ENCODE peak calls at places on chromosomes 3 and 15, in five cellular contexts. L is GM12878, Q is IMR-90, M is astrocyte, U is mammary epithelial cell. I is an unnamed sample.

GRCh38 chr15:89630974-89631901 is 24.0 kb downstream of the KIF7 start:
- DNase-seq in M (no peak), U (no peak), L (no peak), Q (no peak), I (no peak)

GRCh38 chr15:63050737-63051700 is 8.5 kb downstream of the TPM1 start:
- DNase-seq in L (no peak), Q (peak; percentile 88), M (peak; percentile 81), U (no peak), I (peak; percentile 90)

GRCh38 chr3:64213224-64213893 is 11.9 kb downstream of the PRICKLE2 start:
- DNase-seq in L (no peak), Q (no peak), U (no peak), M (no peak), I (no peak)

GRCh38 chr3:107201146-107201545 is 176.1 kb upstream of the CCDC54 start:
- DNase-seq in U (peak; percentile 44), M (no peak), L (no peak), Q (no peak), I (no peak)

GRCh38 chr3:44106761-44107160 is 134.9 kb upstream of the TOPAZ1 start:
- DNase-seq in Q (no peak), M (no peak), U (no peak), L (no peak), I (no peak)

GRCh38 chr3:14397531-14397930 is 4.9 kb upstream of the SLC6A6 start:
- DNase-seq in U (no peak), L (no peak), M (no peak), Q (no peak), I (no peak)

GRCh38 chr3:188956839-188957489 is 214.8 kb upstream of the TPRG1 start:
- DNase-seq in M (peak; percentile 42), Q (peak; percentile 78), U (peak; percentile 26), L (no peak), I (peak; percentile 61)

GRCh38 chr3:7307410-7307809 is 446.5 kb downstream of the GRM7 start:
- DNase-seq in Q (no peak), L (no peak), M (peak; percentile 87), U (peak; percentile 20), I (peak; percentile 93)

GRCh38 chr3:62261800-62262199 is 111.5 kb downstream of the FEZF2 start:
- DNase-seq in L (no peak), U (no peak), Q (no peak), M (no peak), I (no peak)

GRCh38 chr15:71780349-71780976 is 29.9 kb upstream of the NR2E3 start:
- DNase-seq in M (peak; percentile 33), L (peak; percentile 49), Q (peak; percentile 66), U (peak; percentile 23), I (peak; percentile 84)

GRCh38 chr15:44788748-44789147 is 52.4 kb downstream of the TRIM69 start:
- DNase-seq in M (peak; percentile 10), U (no peak), L (no peak), Q (no peak), I (peak; percentile 77)

GRCh38 chr3:72520690-72521308 is 327.4 kb downstream of the SHQ1 start:
- DNase-seq in L (no peak), M (peak; percentile 92), Q (peak; percentile 89), U (peak; percentile 86), I (no peak)

GRCh38 chr3:33636125-33636855 is 81.8 kb downstream of the CLASP2 start:
- DNase-seq in Q (peak; percentile 78), L (no peak), U (peak; percentile 37), M (peak; percentile 59), I (peak; percentile 70)

GRCh38 chr3:127134466-127134865 is 58.5 kb upstream of the PRR23E start:
- DNase-seq in Q (no peak), M (no peak), U (no peak), L (no peak), I (no peak)

GRCh38 chr15:57547243-57547755 is 44.4 kb upstream of the MYZAP start:
- DNase-seq in U (no peak), M (no peak), L (no peak), Q (no peak), I (no peak)

GRCh38 chr3:39757312-39757711 is 52.1 kb upstream of the MYRIP start:
- DNase-seq in Q (no peak), M (no peak), U (no peak), L (no peak), I (peak; percentile 85)

GRCh38 chr15:47337836-47338235 is 379.5 kb upstream of the SEMA6D start:
- DNase-seq in M (no peak), U (no peak), L (no peak), Q (no peak), I (no peak)

GRCh38 chr3:46711770-46712169 is 5.9 kb downstream of the PRSS50 start:
- DNase-seq in L (no peak), M (no peak), Q (no peak), U (no peak), I (no peak)

GRCh38 chr3:31250116-31250813 is 282.5 kb upstream of the STT3B start:
- DNase-seq in Q (peak; percentile 6), M (peak; percentile 6), U (peak; percentile 48), L (no peak), I (no peak)

GRCh38 chr3:31247850-31248618 is 284.7 kb upstream of the STT3B start:
- DNase-seq in Q (no peak), M (peak; percentile 22), U (peak; percentile 70), L (peak; percentile 77), I (no peak)

GRCh38 chr3:31251083-31251482 is 281.6 kb upstream of the STT3B start:
- DNase-seq in M (no peak), Q (no peak), U (no peak), L (no peak), I (no peak)

GRCh38 chr3:31248619-31248992 is 284.1 kb upstream of the STT3B start:
- DNase-seq in L (no peak), M (no peak), U (no peak), Q (no peak), I (no peak)

DNA sequence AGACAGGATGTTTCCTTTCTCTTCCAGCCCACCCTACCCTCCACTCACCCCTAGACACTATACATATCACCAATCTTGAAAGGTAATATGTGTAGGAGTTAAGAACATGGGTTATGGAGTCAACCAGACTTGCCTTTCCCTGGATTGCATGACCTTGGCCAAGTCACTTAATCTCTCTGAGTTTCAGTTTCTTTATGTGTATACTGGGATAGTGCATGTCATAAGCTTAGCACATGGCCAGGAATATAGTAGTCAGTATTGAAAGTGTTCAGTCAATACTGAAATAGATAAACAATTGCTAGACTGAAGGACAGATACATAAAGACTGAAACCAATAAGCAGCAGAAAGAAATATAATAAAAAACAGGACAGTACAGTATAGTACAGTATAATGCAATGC is 283.2 kb upstream of the STT3B start:
- DNase-seq in M (no peak), L (no peak), Q (no peak), U (no peak), I (no peak)
- H3K9ac ChIP-seq in M (no peak overlapping the region), L (no peak overlapping the region), Q (no peak overlapping the region), U (no peak overlapping the region), I (no peak overlapping the region)

GRCh38 chr3:12952322-12953200 is 111.2 kb upstream of the RPL32 start:
- DNase-seq in M (no peak), U (no peak), L (no peak), Q (no peak), I (no peak)

GRCh38 chr3:12955651-12956315 is 114.4 kb upstream of the RPL32 start:
- DNase-seq in M (no peak), Q (no peak), U (no peak), L (no peak), I (no peak)

GRCh38 chr3:12954891-12955650 is 113.7 kb upstream of the RPL32 start:
- DNase-seq in M (no peak), L (no peak), U (peak; percentile 12), Q (no peak), I (peak; percentile 55)

GRCh38 chr3:12954180-12954579 is 112.8 kb upstream of the RPL32 start:
- DNase-seq in L (no peak), Q (no peak), M (no peak), U (no peak), I (no peak)

DNA sequence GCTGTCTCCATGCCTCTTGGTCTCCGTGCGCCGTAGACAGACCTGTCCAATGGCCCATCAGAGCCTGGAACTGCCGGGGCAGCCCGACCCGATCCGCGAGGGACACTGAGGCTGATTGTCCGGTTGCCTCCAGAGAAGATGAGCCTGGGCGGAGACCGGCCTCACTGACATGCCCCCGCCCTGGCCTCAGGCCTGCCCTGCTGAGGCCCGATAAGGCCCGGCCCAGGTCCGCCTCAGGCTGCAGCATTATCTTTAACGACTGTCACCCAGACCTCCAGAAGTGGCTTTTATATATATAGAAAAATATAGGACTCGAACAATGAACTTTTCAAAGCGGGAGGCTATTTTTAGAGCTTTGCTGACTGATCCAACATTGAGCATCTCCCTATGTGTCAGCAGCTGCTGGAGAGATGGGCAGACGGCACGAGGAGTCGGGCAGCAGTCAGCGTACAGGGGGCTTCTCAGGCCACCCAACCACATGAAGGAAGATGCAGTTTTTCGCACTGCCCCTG is 111.9 kb upstream of the RPL32 start:
- DNase-seq in Q (no peak), U (no peak), M (no peak), L (no peak), I (no peak)
- H3K9ac ChIP-seq in Q (no peak overlapping the region), U (no peak overlapping the region), M (no peak overlapping the region), L (no peak overlapping the region), I (no peak overlapping the region)

GRCh38 chr15:41438206-41438605 is 21.3 kb downstream of the RTF1 start:
- DNase-seq in U (no peak), Q (peak; percentile 44), L (no peak), M (peak; percentile 37), I (no peak)
- H3K9ac ChIP-seq in U (no peak overlapping the region), Q (no peak overlapping the region), L (no peak overlapping the region), M (peak overlapping the region; percentile 32), I (no peak overlapping the region)

GRCh38 chr3:78844307-78844706 is 923.5 kb downstream of the ROBO1 start:
- DNase-seq in Q (no peak), U (no peak), M (no peak), L (no peak), I (no peak)

GRCh38 chr3:78846688-78847087 is 921.1 kb downstream of the ROBO1 start:
- DNase-seq in M (peak; percentile 92), U (peak; percentile 72), L (no peak), Q (peak; percentile 89), I (peak; percentile 61)

GRCh38 chr3:78847603-78848002 is 920.2 kb downstream of the ROBO1 start:
- DNase-seq in Q (no peak), U (peak; percentile 16), M (no peak), L (no peak), I (no peak)

GRCh38 chr3:78847203-78847602 is 920.6 kb downstream of the ROBO1 start:
- DNase-seq in U (no peak), M (no peak), Q (no peak), L (no peak), I (no peak)

DNA sequence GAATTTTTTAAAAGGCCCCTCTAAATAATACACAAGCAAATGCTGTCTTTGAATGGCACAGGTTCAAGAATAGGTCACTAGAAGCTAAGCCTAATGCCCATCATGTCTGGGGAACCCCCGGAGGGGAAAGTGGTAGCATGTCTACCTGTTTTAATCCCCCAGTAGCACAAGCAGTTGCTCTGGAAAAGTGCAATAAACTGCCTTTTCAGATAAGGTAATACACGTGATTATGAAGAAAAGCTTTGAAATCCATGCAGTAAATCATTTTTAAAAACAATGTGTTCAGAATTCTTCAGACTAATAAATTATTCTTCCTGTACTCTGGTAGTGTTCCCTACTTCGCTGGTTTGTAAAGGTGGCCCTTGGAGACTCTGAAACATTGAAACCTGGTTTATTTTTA is 922.2 kb downstream of the ROBO1 start:
- DNase-seq in U (no peak), L (no peak), Q (no peak), M (no peak), I (no peak)
- H3K9ac ChIP-seq in U (no peak overlapping the region), L (no peak overlapping the region), Q (no peak overlapping the region), M (no peak overlapping the region), I (no peak overlapping the region)